ENCODE peak calls at places on chromosomes 6 and 20, in six cellular contexts. T, B, I, W, H and R are unnamed samples.

GRCh38 chr6:160408528-160408927 is 60.4 kb downstream of the SLC22A3 start:
- DNase-seq in I (no peak), B (no peak), T (no peak), W (no peak), H (no peak), R (no peak)

GRCh38 chr20:24943196-24943595 is 5.9 kb upstream of the CST7 start:
- DNase-seq in B (no peak), I (no peak), H (no peak), T (no peak), W (no peak), R (no peak)

GRCh38 chr6:7556394-7557106 is 15.1 kb downstream of the DSP start:
- DNase-seq in B (no peak), W (no peak), H (no peak), I (no peak), T (no peak), R (no peak)

GRCh38 chr6:151630387-151630786 is 136.6 kb downstream of the CCDC170 start:
- DNase-seq in I (no peak), W (no peak), T (no peak), B (no peak), H (no peak), R (no peak)

GRCh38 chr6:39243809-39244208 is 14.5 kb upstream of the KCNK5 start:
- DNase-seq in I (no peak), T (no peak), W (no peak), B (no peak), H (no peak), R (no peak)

GRCh38 chr6:149727793-149728498 is 10.0 kb upstream of the LATS1 start:
- DNase-seq in T (no peak), I (no peak), H (no peak), W (no peak), B (no peak), R (no peak)

GRCh38 chr20:6920991-6921613 is 153.6 kb downstream of the BMP2 start:
- DNase-seq in W (no peak), B (no peak), I (no peak), H (no peak), T (no peak), R (no peak)

GRCh38 chr6:4687989-4688947 is 87.9 kb upstream of the CDYL start:
- DNase-seq in W (no peak), B (no peak), I (peak), T (no peak), H (peak), R (peak)

GRCh38 chr6:118963003-118963402 is 28.0 kb upstream of the MCM9 start:
- DNase-seq in H (peak), I (no peak), T (no peak), B (no peak), W (no peak), R (peak)

GRCh38 chr6:8513174-8513573 is 77.8 kb upstream of the SLC35B3 start:
- DNase-seq in T (no peak), B (no peak), W (no peak), I (no peak), H (no peak), R (no peak)

GRCh38 chr6:129621252-129621651 is 88.7 kb downstream of the ARHGAP18 start:
- DNase-seq in H (no peak), W (no peak), T (no peak), B (peak), I (no peak), R (no peak)

GRCh38 chr6:137763861-137764260 is 103.2 kb upstream of the TNFAIP3 start:
- DNase-seq in H (no peak), B (no peak), W (no peak), I (no peak), T (no peak), R (no peak)

DNA sequence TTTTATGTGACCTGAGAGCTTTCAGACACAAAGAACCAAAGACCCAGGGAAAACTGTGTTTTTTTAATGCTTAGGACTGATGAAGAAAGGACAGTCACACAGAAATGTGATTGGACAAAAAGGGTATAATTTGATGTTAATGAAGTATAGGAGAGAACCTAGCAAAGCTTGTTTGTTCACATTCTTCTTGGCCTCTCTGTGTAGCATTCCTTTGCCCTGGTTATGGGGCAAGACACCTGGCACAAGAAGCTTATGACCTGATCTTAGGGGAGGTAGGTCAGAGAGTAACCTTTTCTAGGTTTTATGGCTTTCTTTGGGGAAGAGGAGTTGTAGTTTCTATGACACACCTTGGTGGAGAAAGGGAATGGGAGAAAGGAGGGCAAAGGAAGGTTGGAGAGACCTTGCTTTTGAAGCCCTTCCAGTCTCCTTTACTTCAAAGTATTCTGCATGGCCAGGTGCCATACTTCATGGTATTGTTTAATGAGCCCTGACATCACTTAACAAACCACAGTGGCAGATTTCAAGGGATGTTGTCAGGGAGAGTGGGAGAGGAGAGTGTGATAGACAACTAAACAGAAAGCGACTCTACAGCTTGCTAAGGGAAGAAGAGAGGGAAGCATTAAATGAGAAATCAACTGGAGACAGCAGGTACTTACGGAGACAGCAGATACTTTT is 701.8 kb upstream of the FLRT3 start:
- DNase-seq in H (no peak), I (no peak), W (no peak), T (no peak), B (no peak), R (no peak)
- TF ChIP-seq SMC3 in H (no peak), I (no peak), W (no peak), T (no peak), B (no peak), R (no peak)

DNA sequence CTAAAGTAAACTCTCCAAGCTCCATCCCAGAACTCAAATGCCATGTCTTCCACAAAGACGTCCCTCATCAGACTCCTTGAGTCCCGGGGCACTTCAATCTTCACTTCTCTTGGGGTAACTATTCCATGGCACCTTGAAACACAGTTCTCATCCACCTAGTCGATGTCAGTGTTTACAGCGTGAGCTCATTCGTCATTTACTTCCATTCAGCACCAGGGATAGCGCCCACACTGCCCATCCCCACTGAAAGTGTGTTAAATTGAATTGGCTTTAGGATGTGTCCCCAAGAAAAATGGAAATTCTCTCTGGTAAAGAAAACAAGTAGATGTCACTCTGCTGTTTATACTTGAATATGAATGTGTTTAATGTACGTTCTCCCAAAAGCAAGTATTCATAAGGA is 31.3 kb downstream of the KCNK15 start:
- DNase-seq in H (peak), W (no peak), T (no peak), B (peak), I (no peak), R (peak)
- TF ChIP-seq SMC3 in H (no peak), W (no peak), T (no peak), B (no peak), I (no peak), R (no peak)

GRCh38 chr6:13488015-13488895 is 855 bp upstream of the GFOD1 start:
- DNase-seq in I (no peak), H (no peak), B (no peak), T (no peak), W (peak), R (peak)
- TF ChIP-seq SMC3 in I (no peak), H (no peak), B (no peak), T (no peak), W (no peak), R (no peak)

GRCh38 chr6:74733830-74734591 is 471.8 kb downstream of the COL12A1 start:
- DNase-seq in H (no peak), T (no peak), B (no peak), I (no peak), W (no peak), R (no peak)

GRCh38 chr6:74735304-74735703 is 470.5 kb downstream of the COL12A1 start:
- DNase-seq in T (no peak), B (no peak), H (no peak), I (no peak), W (no peak), R (peak)

GRCh38 chr6:74731204-74731603 is 474.6 kb downstream of the COL12A1 start:
- DNase-seq in I (no peak), H (no peak), T (no peak), W (no peak), B (no peak), R (peak)

GRCh38 chr6:74734901-74735300 is 471.0 kb downstream of the COL12A1 start:
- DNase-seq in W (no peak), T (no peak), I (no peak), B (no peak), H (no peak), R (no peak)

DNA sequence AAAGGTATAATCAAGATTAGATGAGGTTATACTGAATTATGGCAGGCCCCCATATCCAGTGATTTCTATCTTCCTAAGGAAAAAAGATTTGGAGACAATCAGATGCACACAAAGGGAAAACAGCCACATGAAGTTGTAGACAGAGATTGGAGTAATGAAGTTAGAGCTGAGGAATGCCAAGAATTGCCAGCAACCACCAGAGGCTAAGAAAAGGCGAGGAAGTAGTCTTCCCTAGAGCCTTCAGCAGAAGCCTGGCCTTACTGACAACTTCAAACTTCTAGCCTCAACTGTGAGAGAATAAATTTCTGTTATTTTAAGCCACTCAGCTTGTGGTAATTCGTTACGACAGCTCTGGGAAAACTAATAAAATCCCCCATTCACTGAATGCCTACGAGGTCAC is 473.9 kb downstream of the COL12A1 start:
- DNase-seq in B (no peak), H (no peak), W (no peak), I (no peak), T (no peak), R (peak)
- TF ChIP-seq SMC3 in B (no peak), H (no peak), W (no peak), I (no peak), T (no peak), R (no peak)

GRCh38 chr6:36979343-36979742 is 6.7 kb downstream of the MTCH1 start:
- DNase-seq in T (no peak), W (peak), H (no peak), I (no peak), B (no peak), R (peak)
- TF ChIP-seq SMC3 in T (no peak), W (peak), H (no peak), I (peak), B (no peak), R (peak)

GRCh38 chr6:106187424-106187982 is 101.4 kb downstream of the PRDM1 start:
- DNase-seq in H (no peak), T (no peak), B (no peak), I (no peak), W (no peak), R (no peak)

GRCh38 chr6:106184629-106185028 is 98.5 kb downstream of the PRDM1 start:
- DNase-seq in I (no peak), W (no peak), H (no peak), T (no peak), B (no peak), R (peak)

GRCh38 chr6:106186714-106187113 is 100.6 kb downstream of the PRDM1 start:
- DNase-seq in W (no peak), B (no peak), T (no peak), H (no peak), I (no peak), R (no peak)

GRCh38 chr6:106185626-106186025 is 99.5 kb downstream of the PRDM1 start:
- DNase-seq in W (no peak), B (no peak), T (no peak), H (no peak), I (no peak), R (no peak)

DNA sequence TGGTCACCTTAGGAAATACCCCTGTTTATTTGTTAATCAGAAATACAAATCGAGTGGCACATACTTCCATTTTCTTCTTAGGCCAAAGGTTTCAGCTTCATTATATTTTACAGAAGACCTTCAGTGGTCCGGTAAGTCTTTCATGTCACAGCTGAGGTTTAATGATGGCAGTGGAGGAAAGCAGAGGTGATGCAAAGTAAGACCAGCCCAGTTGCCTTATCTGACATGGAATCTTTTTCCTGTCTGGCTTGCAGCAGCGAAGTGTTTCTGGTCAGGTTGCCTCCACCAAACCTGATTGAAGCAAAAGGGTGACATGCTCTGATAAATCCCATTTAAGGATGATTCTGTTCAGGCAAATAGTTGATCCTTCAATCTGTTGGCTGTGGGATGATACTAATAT is 100.0 kb downstream of the PRDM1 start:
- DNase-seq in W (no peak), B (no peak), H (no peak), T (no peak), I (no peak), R (no peak)
- TF ChIP-seq SMC3 in W (no peak), B (no peak), H (no peak), T (no peak), I (no peak), R (no peak)

DNA sequence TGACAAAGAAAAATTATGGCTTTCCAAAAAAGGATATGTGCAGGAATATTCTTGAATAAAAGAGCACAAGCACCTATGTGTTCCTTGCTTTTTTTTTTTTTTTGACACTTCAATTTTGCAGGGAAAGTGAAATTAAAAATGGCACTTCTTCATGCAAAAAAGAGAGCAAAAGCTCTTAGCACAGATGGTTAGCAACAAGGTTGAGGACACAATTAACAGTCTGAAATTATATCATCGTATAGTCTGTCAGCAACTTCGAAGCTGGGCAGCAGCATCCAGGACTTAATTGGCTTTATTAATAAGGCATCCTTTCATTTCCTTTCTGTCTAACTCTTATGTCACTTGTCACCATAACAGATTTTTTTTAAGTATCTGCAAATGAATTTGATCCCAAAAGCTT is 122.6 kb downstream of the FUT9 start:
- DNase-seq in W (no peak), I (no peak), H (no peak), T (no peak), B (no peak), R (no peak)
- TF ChIP-seq SMC3 in W (no peak), I (no peak), H (no peak), T (no peak), B (no peak), R (no peak)

GRCh38 chr6:100724222-100724621 is 156.9 kb downstream of the ASCC3 start:
- DNase-seq in H (no peak), I (no peak), W (no peak), T (no peak), B (no peak), R (no peak)
- TF ChIP-seq SMC3 in H (no peak), I (no peak), W (no peak), T (no peak), B (no peak), R (no peak)